ENCODE peak calls at places on chromosomes 2 and 18, in nine cellular contexts. D, O, Y, X, M, Q, E, C and L are unnamed samples.

GRCh38 chr2:139216435-139216834 is 436.2 kb upstream of the NXPH2 start:
- DNase-seq in D (no peak), O (no peak), Y (no peak), X (no peak), M (no peak), Q (no peak), E (no peak), C (no peak), L (no peak)

GRCh38 chr18:40911582-40912254 is 1043.3 kb upstream of the PIK3C3 start:
- DNase-seq in D (no peak), O (no peak), Y (no peak), X (no peak), M (no peak), Q (no peak), E (peak; percentile 27), C (no peak), L (no peak)

GRCh38 chr2:205496777-205497176 is 185.5 kb upstream of the NRP2 start:
- DNase-seq in D (no peak), O (no peak), Y (no peak), X (no peak), M (no peak), Q (no peak), E (no peak), C (no peak), L (no peak)

GRCh38 chr2:48398285-48399135 is 131.4 kb upstream of the STON1 start:
- DNase-seq in D (no peak), O (no peak), Y (no peak), X (peak; percentile 25), M (no peak), Q (no peak), E (no peak), C (no peak), L (no peak)

GRCh38 chr2:1039549-1039948 is 88.9 kb downstream of the SNTG2 start:
- DNase-seq in D (no peak), O (no peak), Y (no peak), X (no peak), M (no peak), Q (no peak), E (no peak), C (no peak), L (no peak)

GRCh38 chr2:112137516-112138142 is 556 bp upstream of the FBLN7 start:
- DNase-seq in D (no peak), O (no peak), Y (no peak), X (no peak), M (no peak), Q (no peak), E (peak; percentile 14), C (no peak), L (no peak)

GRCh38 chr18:49041677-49042570 is 91.2 kb upstream of the SMAD7 start:
- DNase-seq in D (no peak), O (peak; percentile 86), Y (peak; percentile 65), X (no peak), M (peak; percentile 78), Q (peak; percentile 44), E (peak; percentile 40), C (no peak), L (no peak)

GRCh38 chr18:63142502-63143045 is 177.0 kb downstream of the BCL2 start:
- DNase-seq in D (no peak), O (no peak), Y (no peak), X (no peak), M (no peak), Q (no peak), E (no peak), C (no peak), L (no peak)

GRCh38 chr2:219104107-219105050 is 43.7 kb upstream of the IHH start:
- DNase-seq in D (no peak), O (peak; percentile 78), Y (no peak), X (peak; percentile 12), M (no peak), Q (no peak), E (peak; percentile 52), C (no peak), L (no peak)

GRCh38 chr18:3994061-3994687 is 460.9 kb downstream of the DLGAP1 start:
- DNase-seq in D (no peak), O (no peak), Y (no peak), X (no peak), M (no peak), Q (no peak), E (no peak), C (no peak), L (no peak)

GRCh38 chr18:4004176-4004829 is 450.8 kb downstream of the DLGAP1 start:
- DNase-seq in D (no peak), O (no peak), Y (no peak), X (no peak), M (no peak), Q (no peak), E (peak; percentile 67), C (no peak), L (no peak)

GRCh38 chr18:3995476-3996102 is 459.5 kb downstream of the DLGAP1 start:
- DNase-seq in D (peak; percentile 70), O (peak; percentile 78), Y (peak; percentile 62), X (peak; percentile 60), M (peak; percentile 44), Q (peak; percentile 31), E (peak; percentile 55), C (no peak), L (peak; percentile 40)

DNA sequence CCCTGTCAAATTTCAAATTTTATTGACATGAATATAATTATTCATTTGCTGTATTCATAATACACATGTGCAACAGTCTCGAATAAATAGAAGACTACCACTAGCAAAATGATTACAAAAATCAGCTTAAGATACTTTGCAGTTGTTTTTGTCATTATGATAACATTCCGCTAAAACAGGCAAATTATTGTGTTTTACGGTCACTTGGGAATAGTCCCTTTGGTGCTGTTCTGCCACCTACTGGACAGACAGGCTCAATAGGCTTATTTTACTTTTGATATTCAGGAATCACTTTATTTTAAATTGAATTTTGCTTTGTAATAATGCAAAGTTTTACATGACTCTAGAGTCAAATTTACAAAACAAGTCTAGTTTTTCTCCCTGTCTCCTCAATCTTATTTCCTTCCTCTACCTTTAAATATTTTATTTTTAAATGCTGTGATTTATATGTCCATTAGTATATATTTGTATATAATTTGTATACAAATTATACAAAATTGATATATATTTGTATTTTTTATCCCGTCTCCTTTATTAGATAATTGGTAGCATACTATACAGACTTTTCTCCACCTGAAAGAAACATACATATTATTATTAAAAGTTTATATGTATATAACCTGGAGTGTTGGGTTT is 456.3 kb downstream of the DLGAP1 start:
- DNase-seq in D (no peak), O (no peak), Y (peak; percentile 31), X (peak; percentile 31), M (no peak), Q (no peak), E (peak; percentile 31), C (no peak), L (no peak)
- TF ChIP-seq CTCF in D (peak; percentile 76), O (peak; percentile 90), Y (peak; percentile 55), X (peak; percentile 84), M (peak; percentile 72), Q (peak; percentile 74), E (peak; percentile 82), C (peak; percentile 57), L (peak; percentile 41)

GRCh38 chr2:118763797-118764196 is 83.7 kb downstream of the EN1 start:
- DNase-seq in D (no peak), O (peak; percentile 82), Y (no peak), X (no peak), M (no peak), Q (no peak), E (no peak), C (no peak), L (no peak)
- TF ChIP-seq CTCF in D (peak; percentile 15), O (peak; percentile 77), Y (no peak), X (peak; percentile 41), M (peak; percentile 6), Q (no peak), E (no peak), C (no peak), L (no peak)

DNA sequence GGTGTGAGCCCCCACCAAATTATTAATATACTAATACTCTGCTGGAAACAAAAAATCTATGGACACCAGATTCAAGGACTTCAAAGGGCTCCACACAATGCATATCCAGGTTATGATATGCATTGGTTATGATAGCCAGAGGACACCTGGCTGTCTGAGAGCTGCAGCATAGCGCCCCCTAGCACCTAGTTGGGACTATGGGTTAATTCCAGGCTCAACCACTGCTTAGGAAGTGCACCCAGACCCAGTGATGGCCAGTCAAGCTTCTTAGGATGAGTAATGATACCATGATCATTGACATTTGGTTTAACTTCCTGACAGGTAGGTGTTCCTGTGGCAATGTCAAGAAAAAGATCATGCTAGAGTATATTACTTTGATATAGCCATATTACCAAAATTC is 3.8 kb upstream of the FRZB start:
- DNase-seq in D (no peak), O (peak; percentile 90), Y (peak; percentile 44), X (no peak), M (no peak), Q (no peak), E (no peak), C (no peak), L (no peak)
- TF ChIP-seq CTCF in D (no peak), O (peak; percentile 92), Y (no peak), X (peak; percentile 35), M (no peak), Q (no peak), E (peak; percentile 49), C (no peak), L (no peak)

DNA sequence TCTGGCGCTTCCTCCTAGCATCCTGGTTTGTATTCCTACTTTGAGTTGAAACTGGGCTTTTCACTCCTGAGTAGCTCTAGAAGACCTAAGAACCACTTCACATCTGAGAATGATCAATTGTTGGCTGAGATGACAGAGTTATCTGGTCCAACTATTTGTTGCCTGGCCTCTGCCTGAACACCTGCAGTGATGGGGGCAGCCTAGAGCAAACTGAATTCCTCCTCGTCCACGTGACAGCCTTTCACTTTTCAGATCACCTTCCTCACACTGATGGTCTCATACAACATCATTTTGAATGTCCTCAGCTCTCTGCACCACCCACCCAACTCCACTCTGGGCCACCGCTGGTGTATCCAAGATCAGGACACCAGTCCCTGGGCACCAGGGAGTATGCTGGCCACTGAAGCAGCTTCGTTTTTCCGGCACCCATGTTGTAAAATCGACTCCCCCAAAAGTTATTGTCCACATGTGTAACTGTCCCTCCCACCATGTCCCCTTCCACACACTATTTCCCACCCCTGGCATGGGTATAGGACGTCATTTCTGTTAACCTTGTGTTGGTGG is 96.5 kb downstream of the TGOLN2 start:
- DNase-seq in D (no peak), O (peak; percentile 79), Y (no peak), X (no peak), M (no peak), Q (no peak), E (no peak), C (no peak), L (no peak)
- TF ChIP-seq CTCF in D (no peak), O (peak; percentile 63), Y (no peak), X (no peak), M (no peak), Q (no peak), E (peak; percentile 4), C (no peak), L (no peak)

DNA sequence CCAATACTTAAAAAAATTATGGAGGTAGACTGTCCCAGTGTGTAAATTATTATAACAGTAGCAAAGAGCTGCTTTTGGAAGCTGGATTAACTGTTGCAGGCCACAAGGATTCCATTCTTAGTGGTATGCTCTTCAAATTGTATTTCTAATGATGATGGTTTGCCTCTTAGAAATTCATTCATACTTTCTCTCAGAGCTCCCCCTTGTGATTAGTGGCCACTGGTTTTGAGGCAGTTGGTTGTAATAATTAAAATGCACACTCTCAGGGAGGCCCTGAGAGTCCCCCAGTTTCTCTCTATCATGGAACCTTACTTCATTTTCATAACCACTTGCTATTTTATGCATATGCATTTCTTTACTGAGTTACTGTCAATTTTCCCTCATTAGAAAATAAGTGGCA is 122.5 kb downstream of the PLA2R1 start:
- DNase-seq in D (no peak), O (no peak), Y (no peak), X (no peak), M (no peak), Q (no peak), E (no peak), C (no peak), L (no peak)
- TF ChIP-seq CTCF in D (no peak), O (peak; percentile 54), Y (no peak), X (peak; percentile 48), M (peak; percentile 24), Q (peak; percentile 20), E (peak; percentile 40), C (peak; percentile 26), L (no peak)